ENCODE peak calls at places on chromosomes 1 and 21, in six cellular contexts. R, D, W, X, F and E are unnamed samples.

GRCh38 chr1:61083799-61084385 is 1.5 kb downstream of the NFIA start:
- DNase-seq in R (no peak), D (no peak), W (no peak), X (no peak), F (no peak), E (no peak)

GRCh38 chr1:12477936-12478611 is 139.9 kb downstream of the DHRS3 start:
- DNase-seq in R (no peak), D (peak; percentile 96), W (no peak), X (peak; percentile 95), F (peak; percentile 81), E (no peak)

GRCh38 chr1:224407546-224408293 is 26.9 kb downstream of the WDR26 start:
- DNase-seq in R (no peak), D (no peak), W (no peak), X (no peak), F (no peak), E (no peak)

GRCh38 chr1:164559342-164560070 is 522 bp downstream of the PBX1 start:
- DNase-seq in R (no peak), D (peak; percentile 84), W (no peak), X (peak; percentile 61), F (peak; percentile 44), E (no peak)

GRCh38 chr1:172845371-172845770 is 186.5 kb downstream of the FASLG start:
- DNase-seq in R (peak; percentile 13), D (no peak), W (no peak), X (no peak), F (no peak), E (no peak)

GRCh38 chr1:213111502-213111901 is 60.5 kb downstream of the RPS6KC1 start:
- DNase-seq in R (no peak), D (no peak), W (no peak), X (no peak), F (no peak), E (no peak)

GRCh38 chr1:92909321-92909720 is 51.9 kb downstream of the DIPK1A start:
- DNase-seq in R (no peak), D (no peak), W (no peak), X (no peak), F (no peak), E (no peak)

GRCh38 chr1:3352084-3352951 is 102.1 kb upstream of the ARHGEF16 start:
- DNase-seq in R (no peak), D (peak; percentile 91), W (no peak), X (no peak), F (no peak), E (no peak)

GRCh38 chr1:2795926-2796325 is 5.6 kb downstream of the TTC34 start:
- DNase-seq in R (no peak), D (no peak), W (no peak), X (no peak), F (no peak), E (no peak)

GRCh38 chr21:44614961-44615391 is 3.1 kb downstream of the KRTAP10-8 start:
- DNase-seq in R (no peak), D (no peak), W (no peak), X (no peak), F (no peak), E (no peak)

GRCh38 chr1:167713330-167714081 is 8.3 kb upstream of the MPZL1 start:
- DNase-seq in R (no peak), D (peak; percentile 77), W (peak; percentile 23), X (no peak), F (no peak), E (no peak)

GRCh38 chr1:246591504-246591903 is 25.2 kb downstream of the CNST start:
- DNase-seq in R (no peak), D (no peak), W (no peak), X (no peak), F (no peak), E (no peak)

GRCh38 chr21:29217818-29218252 is 80.9 kb upstream of the BACH1 start:
- DNase-seq in R (no peak), D (no peak), W (no peak), X (no peak), F (no peak), E (no peak)

GRCh38 chr1:226730064-226730463 is 9.0 kb downstream of the ITPKB start:
- DNase-seq in R (no peak), D (no peak), W (no peak), X (no peak), F (no peak), E (no peak)

GRCh38 chr1:22958556-22958955 is 14.1 kb downstream of the LACTBL1 start:
- DNase-seq in R (no peak), D (no peak), W (no peak), X (no peak), F (no peak), E (no peak)

GRCh38 chr1:161864577-161864976 is 98.5 kb downstream of the ATF6 start:
- DNase-seq in R (no peak), D (no peak), W (no peak), X (peak; percentile 58), F (no peak), E (no peak)

GRCh38 chr1:20654104-20654690 is 7.0 kb downstream of the DDOST start:
- DNase-seq in R (no peak), D (no peak), W (no peak), X (no peak), F (peak; percentile 34), E (no peak)

GRCh38 chr1:85451236-85451830 is 13.6 kb downstream of the DDAH1 start:
- DNase-seq in R (no peak), D (no peak), W (no peak), X (no peak), F (no peak), E (no peak)

GRCh38 chr1:233972951-233973635 is 68.6 kb downstream of the SLC35F3 start:
- DNase-seq in R (no peak), D (no peak), W (no peak), X (no peak), F (no peak), E (no peak)

GRCh38 chr1:36342426-36343185 is 19.2 kb upstream of the EVA1B start:
- DNase-seq in R (peak; percentile 44), D (no peak), W (peak; percentile 52), X (no peak), F (no peak), E (no peak)

GRCh38 chr1:244414543-244414942 is 37.2 kb downstream of the ADSS2 start:
- DNase-seq in R (no peak), D (no peak), W (no peak), X (no peak), F (no peak), E (no peak)